ENCODE peak calls at places on chromosomes 2 and 18, in six cellular contexts. H, R, N, Q, O and K are unnamed samples. For H3K9me2, the result is how much of the 10 kb centered on the place peaks cover.

GRCh38 chr2:158776236-158776635 is 18.9 kb upstream of the DAPL1 start:
- DNase-seq in H (no peak), R (no peak), N (no peak), Q (no peak), O (no peak), K (no peak)

GRCh38 chr2:121501554-121501953 is 29.1 kb upstream of the RNU4ATAC start:
- DNase-seq in H (no peak), R (no peak), N (peak), Q (no peak), O (no peak), K (no peak)

GRCh38 chr2:233081731-233082221 is 21.6 kb downstream of the INPP5D start:
- DNase-seq in H (no peak), R (no peak), N (no peak), Q (no peak), O (no peak), K (no peak)

GRCh38 chr18:50944245-50944917 is 23.5 kb upstream of the ELAC1 start:
- DNase-seq in H (no peak), R (no peak), N (peak), Q (no peak), O (no peak), K (peak)

GRCh38 chr2:8086342-8086741 is 595.5 kb upstream of the ID2 start:
- DNase-seq in H (no peak), R (no peak), N (peak), Q (no peak), O (no peak), K (peak)

GRCh38 chr2:172710584-172711024 is 25.0 kb upstream of the RAPGEF4 start:
- DNase-seq in H (peak), R (peak), N (peak), Q (peak), O (no peak), K (peak)

GRCh38 chr18:58556333-58557012 is 72.4 kb downstream of the ALPK2 start:
- DNase-seq in H (no peak), R (no peak), N (no peak), Q (no peak), O (no peak), K (no peak)

GRCh38 chr2:127735537-127736399 is 34.5 kb downstream of the SFT2D3 start:
- DNase-seq in H (no peak), R (no peak), N (no peak), Q (no peak), O (no peak), K (peak)

GRCh38 chr18:45320724-45321123 is 294.6 kb upstream of the SLC14A2 start:
- DNase-seq in H (no peak), R (no peak), N (no peak), Q (no peak), O (no peak), K (peak)

GRCh38 chr18:9115984-9116383 is 13.5 kb downstream of the NDUFV2 start:
- DNase-seq in H (no peak), R (no peak), N (no peak), Q (no peak), O (no peak), K (no peak)

GRCh38 chr18:9123520-9123919 is 13.1 kb upstream of the ANKRD12 start:
- DNase-seq in H (no peak), R (no peak), N (no peak), Q (peak), O (no peak), K (no peak)

GRCh38 chr18:9113468-9114149 is 11.1 kb downstream of the NDUFV2 start:
- DNase-seq in H (no peak), R (no peak), N (no peak), Q (peak), O (no peak), K (no peak)

GRCh38 chr18:9120796-9121195 is 15.8 kb upstream of the ANKRD12 start:
- DNase-seq in H (no peak), R (no peak), N (no peak), Q (peak), O (no peak), K (no peak)

DNA sequence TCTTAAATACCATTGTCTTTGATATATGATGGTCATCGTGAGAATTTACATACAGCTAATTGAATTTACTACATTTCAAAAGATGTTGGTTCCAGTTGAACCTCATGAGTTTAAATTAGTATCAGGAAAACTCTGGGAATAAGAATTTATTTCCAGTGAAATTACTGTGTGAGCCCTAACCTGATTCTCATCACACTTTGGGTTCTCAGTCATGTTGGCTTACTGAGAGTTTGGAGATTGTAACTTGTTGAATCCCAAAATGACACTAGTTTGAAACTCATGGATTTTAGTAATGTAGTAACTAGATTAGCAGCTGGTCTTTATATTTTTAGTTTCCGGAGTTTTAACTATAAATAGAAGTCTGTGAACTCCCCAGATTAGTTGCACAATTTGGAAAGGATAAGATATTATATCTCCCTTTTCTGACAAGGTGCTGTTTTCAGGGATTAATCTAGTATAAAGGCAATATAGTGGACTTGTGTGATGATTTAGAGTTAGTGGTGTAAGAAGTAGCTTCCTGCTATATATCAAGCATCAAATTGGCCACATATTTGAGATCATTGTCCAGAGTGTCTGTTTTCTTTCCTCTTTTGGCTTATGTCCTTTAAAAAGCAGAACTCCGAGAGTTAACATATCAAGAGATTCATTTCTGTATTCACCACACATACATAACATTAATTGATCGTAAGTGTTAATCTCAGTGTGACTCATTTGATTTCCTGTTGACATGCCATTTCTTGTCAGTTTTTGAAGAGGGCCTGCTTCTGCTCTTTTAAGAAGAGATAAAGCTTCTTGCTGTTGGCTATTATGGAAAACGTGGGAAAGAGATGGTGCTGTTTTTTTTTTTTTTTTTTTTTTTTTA is 15.7 kb downstream of the NDUFV2 start:
- DNase-seq in H (no peak), R (no peak), N (no peak), Q (no peak), O (no peak), K (no peak)
- H3K9me2 ChIP-seq in H (under half), R (under half), N (under half), Q (under half), O (under half), K (under half)

GRCh38 chr2:73982140-73982617 is 2.5 kb upstream of the TET3 start:
- DNase-seq in H (no peak), R (no peak), N (peak), Q (no peak), O (no peak), K (peak)
- TF ChIP-seq EZH2 in H (no peak), R (no peak), N (no peak), Q (no peak), O (no peak), K (no peak)

DNA sequence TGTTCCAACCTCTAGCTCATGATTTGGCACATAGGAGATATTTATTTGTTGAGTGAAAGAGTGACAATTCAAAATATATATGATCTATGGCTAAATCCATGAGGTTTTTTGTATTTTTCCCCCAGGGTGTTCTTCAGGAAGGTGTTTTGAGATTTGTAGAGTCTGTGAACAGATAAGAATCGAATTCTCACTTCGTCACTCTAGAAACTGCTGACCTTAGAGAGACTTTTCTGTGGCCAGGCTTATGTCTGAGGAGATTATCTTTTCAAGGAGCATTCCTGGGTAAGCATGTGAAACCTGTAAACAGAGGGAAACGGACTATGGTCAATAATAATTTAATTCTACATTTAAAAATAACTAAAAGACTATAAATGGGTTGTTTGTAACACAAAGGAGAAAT is 849 bp upstream of the ITGB6 start:
- DNase-seq in H (peak), R (no peak), N (no peak), Q (peak), O (no peak), K (no peak)
- H3K9me2 ChIP-seq in H (under half), R (under half), N (under half), Q (under half), O (under half), K (under half)

GRCh38 chr2:240554767-240555493 is 2.9 kb downstream of the ANKMY1 start:
- DNase-seq in H (no peak), R (no peak), N (no peak), Q (no peak), O (no peak), K (no peak)
- TF ChIP-seq EZH2 in H (no peak), R (no peak), N (no peak), Q (no peak), O (no peak), K (no peak)

GRCh38 chr2:171523339-171523931 is 1.2 kb downstream of the CYBRD1 start:
- DNase-seq in H (peak), R (peak), N (peak), Q (no peak), O (peak), K (peak)
- H3K9me2 ChIP-seq in H (under half), R (under half), N (under half), Q (under half), O (under half), K (under half)